ENCODE peak calls at places on chromosome 13, in seven cellular contexts. D, K, N, B, E, J and T are unnamed samples.

GRCh38 chr13:111042661-111043226 is 72.4 kb upstream of the ARHGEF7 start:
- DNase-seq in D (no peak), K (no peak), N (no peak), B (no peak), E (no peak), J (no peak), T (no peak)

GRCh38 chr13:30569901-30570576 is 47.7 kb upstream of the USPL1 start:
- DNase-seq in D (no peak), K (peak; percentile 93), N (no peak), B (peak; percentile 94), E (no peak), J (no peak), T (no peak)

GRCh38 chr13:46866150-46866549 is 30.7 kb downstream of the HTR2A start:
- DNase-seq in D (no peak), K (peak; percentile 85), N (peak; percentile 8), B (peak; percentile 42), E (no peak), J (no peak), T (peak; percentile 21)

GRCh38 chr13:20997301-20998061 is 63.9 kb downstream of the LATS2 start:
- DNase-seq in D (no peak), K (peak; percentile 96), N (no peak), B (peak; percentile 99), E (no peak), J (no peak), T (no peak)

GRCh38 chr13:42899266-42899665 is 92.8 kb downstream of the EPSTI1 start:
- DNase-seq in D (no peak), K (no peak), N (no peak), B (no peak), E (no peak), J (no peak), T (no peak)

GRCh38 chr13:99970761-99971575 is 599 bp downstream of the ZIC5 start:
- DNase-seq in D (no peak), K (no peak), N (no peak), B (no peak), E (no peak), J (no peak), T (no peak)

GRCh38 chr13:73914119-73914518 is 220.1 kb downstream of the KLF12 start:
- DNase-seq in D (no peak), K (peak; percentile 54), N (no peak), B (peak; percentile 38), E (no peak), J (no peak), T (no peak)

GRCh38 chr13:37690361-37690760 is 91.8 kb upstream of the POSTN start:
- DNase-seq in D (no peak), K (no peak), N (no peak), B (no peak), E (no peak), J (no peak), T (no peak)

GRCh38 chr13:112702983-112703379 is 13.1 kb downstream of the ATP11A start:
- DNase-seq in D (no peak), K (no peak), N (no peak), B (no peak), E (no peak), J (no peak), T (no peak)

GRCh38 chr13:73169971-73170370 is 111.2 kb downstream of the KLF5 start:
- DNase-seq in D (no peak), K (no peak), N (no peak), B (no peak), E (no peak), J (no peak), T (no peak)